ENCODE peak calls at places on chromosomes 2 and 18, in five cellular contexts. N is CD4-positive, alpha-beta T cell; C is GM12891; X is HT1080; L is 8988T. D is an unnamed sample.

GRCh38 chr2:133710613-133711012 is 142.3 kb upstream of the NCKAP5 start:
- DNase-seq in L (no peak), C (no peak), X (no peak), N (no peak), D (no peak)

GRCh38 chr18:76265375-76266225 is 229.4 kb downstream of the ZNF516 start:
- DNase-seq in L (no peak), C (no peak), N (no peak), X (no peak), D (no peak)

GRCh38 chr2:233544079-233544690 is 22.4 kb downstream of the USP40 start:
- DNase-seq in C (no peak), N (no peak), X (no peak), L (no peak), D (no peak)

GRCh38 chr2:240310201-240310600 is 125.3 kb upstream of the GPC1 start:
- DNase-seq in L (no peak), X (no peak), N (no peak), C (no peak), D (no peak)

GRCh38 chr2:64327510-64328414 is 126.2 kb upstream of the LGALSL start:
- DNase-seq in C (no peak), X (peak; percentile 24), L (peak; percentile 35), N (peak; percentile 44), D (no peak)

GRCh38 chr18:21242141-21243040 is at the start of gene GREB1L:
- DNase-seq in N (no peak), X (peak; percentile 67), C (peak; percentile 55), L (peak; percentile 93), D (no peak)

GRCh38 chr2:177896587-177896986 is 176.0 kb downstream of the PDE11A start:
- DNase-seq in N (no peak), X (no peak), C (no peak), L (no peak), D (no peak)

GRCh38 chr18:57091231-57091630 is 55.7 kb upstream of the BOD1L2 start:
- DNase-seq in L (no peak), X (no peak), C (no peak), N (no peak), D (no peak)

GRCh38 chr18:62865498-62865897 is 150.2 kb downstream of the PHLPP1 start:
- DNase-seq in N (no peak), C (no peak), L (no peak), X (no peak), D (no peak)

GRCh38 chr2:50953021-50953420 is 78.9 kb downstream of the NRXN1 start:
- DNase-seq in N (no peak), C (no peak), L (no peak), X (peak; percentile 90), D (no peak)

GRCh38 chr2:1838426-1838825 is 94.1 kb upstream of the PXDN start:
- DNase-seq in X (no peak), N (no peak), C (no peak), L (no peak), D (no peak)

GRCh38 chr2:101745711-101746694 is 48.5 kb downstream of the MAP4K4 start:
- DNase-seq in L (no peak), N (no peak), C (no peak), X (peak; percentile 83), D (peak; percentile 58)

GRCh38 chr2:73870084-73870483 is 22.7 kb upstream of the ACTG2 start:
- DNase-seq in L (no peak), X (peak; percentile 73), C (no peak), N (no peak), D (peak; percentile 15)

GRCh38 chr2:219458996-219459395 is 24.4 kb downstream of the SPEG start:
- DNase-seq in N (no peak), L (no peak), X (no peak), C (no peak), D (no peak)

GRCh38 chr2:109438146-109438545 is 175.6 kb downstream of the SEPTIN10 start:
- DNase-seq in N (no peak), L (no peak), C (no peak), X (no peak), D (no peak)

GRCh38 chr2:200040251-200040650 is 84.9 kb downstream of the MAIP1 start:
- DNase-seq in N (no peak), X (no peak), C (no peak), L (no peak), D (no peak)

GRCh38 chr2:24511894-24512293 is 20.8 kb downstream of the NCOA1 start:
- DNase-seq in N (no peak), L (no peak), X (no peak), C (no peak), D (no peak)

GRCh38 chr2:207231106-207231860 is 65.5 kb upstream of the KLF7 start:
- DNase-seq in N (no peak), C (no peak), X (peak; percentile 56), L (no peak), D (no peak)

D was measured in pulmonary artery endothelial cell.